ENCODE peak calls at places on chromosomes 1 and 21, in four cellular contexts. F, U, T and W are unnamed samples.

GRCh38 chr1:234535763-234536515 is 57.0 kb upstream of the TARBP1 start:
- DNase-seq in F (no peak), T (no peak), U (no peak), W (no peak)

GRCh38 chr1:31793086-31793485 is 22.7 kb downstream of the SPOCD1 start:
- DNase-seq in F (no peak), T (no peak), U (no peak), W (no peak)

GRCh38 chr1:63773815-63774616 is at the start of gene ROR1:
- DNase-seq in F (no peak), U (peak; percentile 10), T (peak; percentile 60), W (peak; percentile 95)

GRCh38 chr1:164838786-164839185 is 279.8 kb downstream of the PBX1 start:
- DNase-seq in F (no peak), T (no peak), U (no peak), W (no peak)

GRCh38 chr1:109083923-109084322 is 6.6 kb upstream of the TMEM167B start:
- DNase-seq in T (peak; percentile 82), U (no peak), F (no peak), W (no peak)

GRCh38 chr1:207097871-207098324 is 6.1 kb upstream of the C4BPA start:
- DNase-seq in U (no peak), F (peak; percentile 67), T (no peak), W (no peak)

GRCh38 chr1:78526496-78526895 is 35.7 kb downstream of the PTGFR start:
- DNase-seq in T (no peak), U (no peak), F (no peak), W (no peak)

GRCh38 chr1:180974236-180974635 is 48.4 kb downstream of the STX6 start:
- DNase-seq in T (no peak), F (no peak), U (no peak), W (no peak)

GRCh38 chr1:116679828-116680628 is 12.5 kb upstream of the IGSF3 start:
- DNase-seq in F (no peak), U (peak; percentile 36), T (no peak), W (no peak)

GRCh38 chr21:36647279-36648093 is 51.4 kb upstream of the SIM2 start:
- DNase-seq in U (no peak), F (no peak), T (peak; percentile 68), W (no peak)

GRCh38 chr1:6273380-6273891 is 12.5 kb upstream of the GPR153 start:
- DNase-seq in T (no peak), U (no peak), F (no peak), W (no peak)

GRCh38 chr1:168610111-168610510 is 33.7 kb downstream of the XCL1 start:
- DNase-seq in F (no peak), T (no peak), U (no peak), W (no peak)

GRCh38 chr1:168636200-168636599 is 59.8 kb downstream of the XCL1 start:
- DNase-seq in T (no peak), U (no peak), F (no peak), W (no peak)

GRCh38 chr1:55235722-55236121 is 20.6 kb upstream of the USP24 start:
- DNase-seq in U (no peak), F (no peak), T (no peak), W (no peak)
- TF ChIP-seq NFIC in U (no peak), F (no peak), T (no peak), W (no peak)

GRCh38 chr1:212497553-212497952 is 64.8 kb downstream of the NENF start:
- DNase-seq in F (no peak), U (no peak), T (no peak), W (no peak)

GRCh38 chr1:212496673-212497072 is 64.0 kb downstream of the NENF start:
- DNase-seq in U (no peak), F (no peak), T (no peak), W (no peak)

GRCh38 chr1:212500351-212500750 is 67.6 kb downstream of the NENF start:
- DNase-seq in F (no peak), T (no peak), U (no peak), W (no peak)

GRCh38 chr1:212495843-212496494 is 63.2 kb downstream of the NENF start:
- DNase-seq in T (no peak), F (no peak), U (no peak), W (no peak)

DNA sequence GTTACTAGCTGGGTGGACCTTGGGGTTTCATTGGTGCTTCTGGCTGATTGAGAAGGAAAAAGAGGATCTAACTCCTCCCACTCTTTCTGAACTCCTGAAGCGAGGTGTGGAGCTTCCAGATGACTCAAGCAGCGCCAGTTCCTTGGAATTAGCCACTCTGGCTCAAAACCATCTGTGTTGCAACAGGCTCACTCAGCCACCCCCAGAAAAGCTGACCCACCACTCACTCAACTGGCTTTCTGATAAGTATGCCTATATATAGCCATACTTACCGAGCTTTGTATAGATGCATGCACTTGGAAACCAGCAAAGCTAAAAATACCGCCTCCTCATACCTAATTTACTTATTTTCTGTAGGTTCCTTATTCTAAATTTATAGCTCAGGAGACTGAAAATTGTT is 65.5 kb downstream of the NENF start:
- DNase-seq in F (no peak), U (no peak), T (no peak), W (no peak)
- TF ChIP-seq NFIC in F (no peak), U (no peak), T (no peak), W (no peak)

GRCh38 chr1:29542476-29543015 is 306.2 kb downstream of the PTPRU start:
- DNase-seq in T (no peak), U (no peak), F (no peak), W (no peak)

GRCh38 chr1:29546496-29546895 is 310.2 kb downstream of the PTPRU start:
- DNase-seq in F (no peak), T (no peak), U (no peak), W (no peak)

GRCh38 chr1:29541641-29542040 is 305.3 kb downstream of the PTPRU start:
- DNase-seq in F (no peak), T (no peak), U (no peak), W (no peak)

GRCh38 chr1:29543586-29543985 is 307.3 kb downstream of the PTPRU start:
- DNase-seq in U (no peak), F (no peak), T (no peak), W (no peak)

GRCh38 chr1:29544406-29544805 is 308.1 kb downstream of the PTPRU start:
- DNase-seq in F (no peak), U (no peak), T (no peak), W (no peak)
- TF ChIP-seq NFIC in F (no peak), U (no peak), T (no peak), W (no peak)

GRCh38 chr1:241688940-241689368 is 36.9 kb downstream of the WDR64 start:
- DNase-seq in F (no peak), U (no peak), T (no peak), W (no peak)
- TF ChIP-seq NFIC in F (no peak), U (no peak), T (no peak), W (no peak)

DNA sequence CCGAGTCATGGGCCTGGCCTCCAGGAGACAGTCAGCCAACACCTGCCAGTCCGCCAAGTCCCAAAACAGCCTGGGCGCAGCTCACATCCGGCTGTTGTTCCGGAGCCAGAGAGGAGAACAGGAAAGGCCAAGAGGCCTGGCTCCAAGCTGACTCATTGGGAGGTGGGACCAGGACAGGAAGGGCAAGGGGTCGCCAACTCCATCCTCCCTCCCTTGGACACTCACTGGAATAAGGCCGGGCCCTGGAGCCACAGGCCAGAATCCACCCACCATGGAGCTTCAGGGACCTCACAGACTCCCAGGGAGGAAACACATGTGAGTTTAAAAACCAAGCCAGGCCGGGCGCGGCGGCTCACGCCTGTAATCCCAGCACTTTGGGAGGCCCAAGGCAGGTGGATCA is 25.1 kb upstream of the CLIC4 start:
- DNase-seq in F (no peak), T (peak; percentile 71), U (peak; percentile 3), W (no peak)
- TF ChIP-seq NFIC in F (no peak), T (no peak), U (no peak), W (peak; percentile 24)

DNA sequence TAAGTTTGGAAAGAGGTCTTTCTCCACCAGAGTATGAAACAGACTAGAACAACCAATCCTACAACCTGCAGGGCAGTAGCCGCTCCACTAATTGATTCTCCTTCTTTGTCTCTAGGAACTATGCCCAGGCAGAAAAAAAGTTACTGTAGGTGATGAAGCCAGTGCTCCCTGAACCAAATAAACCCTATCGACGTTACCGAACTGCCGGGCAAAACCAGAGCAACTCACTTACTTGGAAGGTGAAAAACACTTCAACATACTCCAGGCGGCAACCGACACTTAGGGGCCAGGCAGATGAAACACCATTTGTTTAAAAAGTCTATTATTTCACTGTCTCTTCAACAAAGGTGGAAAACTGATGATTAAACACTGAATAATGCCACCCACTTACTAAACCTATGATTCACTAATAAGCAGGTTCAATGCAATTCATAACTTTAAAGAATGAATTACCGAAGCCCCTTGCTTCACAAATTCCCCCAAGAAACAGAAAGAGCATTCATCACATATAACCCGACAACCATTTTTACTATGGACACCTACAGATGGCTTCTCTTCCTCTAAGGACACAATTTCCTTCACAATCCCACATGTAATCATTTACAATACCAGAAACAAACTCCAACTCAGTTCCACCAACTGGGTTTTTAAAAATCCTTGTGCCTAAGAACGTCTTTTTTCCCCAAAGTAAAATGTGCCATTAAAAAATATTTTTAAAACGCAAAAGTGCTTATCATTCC is 1.5 kb downstream of the NRIP1 start:
- DNase-seq in F (no peak), T (peak; percentile 29), U (no peak), W (no peak)
- TF ChIP-seq NFIC in F (no peak), T (peak; percentile 14), U (no peak), W (no peak)